ENCODE peak calls at places on chromosomes 7 and 10, in four cellular contexts. K, Q, D and M are unnamed samples.

GRCh38 chr10:96758423-96758822 is 38.1 kb upstream of the PIK3AP1 start:
- DNase-seq in Q (no peak), K (no peak), D (peak; percentile 8), M (no peak)

GRCh38 chr7:47329320-47329926 is 252.5 kb downstream of the TNS3 start:
- DNase-seq in Q (no peak), K (no peak), D (peak; percentile 40), M (no peak)

GRCh38 chr7:77566421-77566820 is 29.3 kb downstream of the PTPN12 start:
- DNase-seq in K (no peak), Q (no peak), D (no peak), M (no peak)

GRCh38 chr7:34073676-34074075 is 168.3 kb downstream of the BMPER start:
- DNase-seq in D (no peak), Q (no peak), K (no peak), M (no peak)

GRCh38 chr10:122126763-122127659 is 138.0 kb downstream of the TACC2 start:
- DNase-seq in Q (no peak), D (peak; percentile 54), K (peak; percentile 70), M (no peak)

GRCh38 chr7:141567465-141567864 is 16.3 kb downstream of the AGK start:
- DNase-seq in D (no peak), Q (no peak), K (no peak), M (no peak)

GRCh38 chr10:48598243-48598935 is 6.5 kb downstream of the ARHGAP22 start:
- DNase-seq in D (no peak), Q (no peak), K (no peak), M (no peak)

GRCh38 chr7:116213361-116214155 is 3.2 kb downstream of the TES start:
- DNase-seq in Q (no peak), K (no peak), D (peak; percentile 46), M (no peak)

GRCh38 chr7:47584128-47584865 is 2.4 kb upstream of the TNS3 start:
- DNase-seq in Q (no peak), D (no peak), K (no peak), M (no peak)

GRCh38 chr7:131190146-131190545 is 137.5 kb upstream of the MKLN1 start:
- DNase-seq in D (no peak), K (no peak), Q (no peak), M (no peak)

GRCh38 chr7:73557108-73557396 is 438 bp downstream of the BCL7B start:
- DNase-seq in D (peak; percentile 95), K (peak; percentile 88), Q (peak; percentile 97), M (peak; percentile 96)

GRCh38 chr7:116315293-116315692 is 105.0 kb downstream of the TES start:
- DNase-seq in Q (no peak), K (no peak), D (peak; percentile 16), M (no peak)

GRCh38 chr10:119509909-119510451 is 32.5 kb downstream of the RGS10 start:
- DNase-seq in K (no peak), D (peak; percentile 76), Q (no peak), M (no peak)

GRCh38 chr10:61992683-61993629 is 91.5 kb downstream of the ARID5B start:
- DNase-seq in Q (peak; percentile 15), D (peak; percentile 67), K (peak; percentile 62), M (peak; percentile 82)

GRCh38 chr10:95260397-95260881 is 30.4 kb downstream of the PDLIM1 start:
- DNase-seq in Q (no peak), K (no peak), D (no peak), M (peak; percentile 50)

GRCh38 chr7:131753620-131754222 is 197.3 kb upstream of the PODXL start:
- DNase-seq in D (no peak), Q (peak; percentile 51), K (no peak), M (no peak)

GRCh38 chr7:69060516-69060915 is 537.8 kb upstream of the AUTS2 start:
- DNase-seq in D (no peak), K (no peak), Q (no peak), M (no peak)

GRCh38 chr7:28570970-28571288 is 158.6 kb downstream of the CREB5 start:
- DNase-seq in K (no peak), Q (no peak), D (no peak), M (no peak)

GRCh38 chr10:78775891-78776290 is 292.9 kb upstream of the ZMIZ1 start:
- DNase-seq in K (peak; percentile 14), Q (no peak), D (no peak), M (no peak)

GRCh38 chr10:51180141-51180540 is 105.9 kb downstream of the PRKG1 start:
- DNase-seq in K (no peak), D (no peak), Q (no peak), M (no peak)

GRCh38 chr7:99762680-99763327 is 21.2 kb downstream of the CYP3A4 start:
- DNase-seq in D (peak; percentile 25), K (no peak), Q (no peak), M (no peak)

GRCh38 chr7:105826143-105826542 is 50.3 kb downstream of the ATXN7L1 start:
- DNase-seq in K (no peak), Q (no peak), D (no peak), M (no peak)

GRCh38 chr10:132467464-132468149 is 70.0 kb upstream of the INPP5A start:
- DNase-seq in K (no peak), Q (peak; percentile 6), D (no peak), M (peak; percentile 65)

GRCh38 chr10:47145290-47145934 is 154.6 kb upstream of the GDF10 start:
- DNase-seq in Q (no peak), D (no peak), K (no peak), M (no peak)

GRCh38 chr7:50504646-50505546 is 54.7 kb upstream of the FIGNL1 start:
- DNase-seq in D (no peak), Q (no peak), K (no peak), M (no peak)

GRCh38 chr10:132971448-132972148 is 29.2 kb upstream of the CFAP46 start:
- DNase-seq in K (no peak), D (no peak), Q (no peak), M (no peak)

GRCh38 chr10:29826221-29826620 is 191.4 kb upstream of the SVIL start:
- DNase-seq in Q (no peak), D (no peak), K (no peak), M (no peak)

GRCh38 chr10:4770766-4771553 is 55.0 kb upstream of the AKR1E2 start:
- DNase-seq in D (no peak), Q (no peak), K (no peak), M (no peak)

GRCh38 chr10:4771554-4772201 is 54.3 kb upstream of the AKR1E2 start:
- DNase-seq in K (no peak), Q (no peak), D (no peak), M (no peak)

GRCh38 chr10:4776234-4776638 is 49.8 kb upstream of the AKR1E2 start:
- DNase-seq in Q (no peak), K (no peak), D (no peak), M (no peak)

GRCh38 chr10:4775808-4776207 is 50.2 kb upstream of the AKR1E2 start:
- DNase-seq in D (no peak), Q (no peak), K (no peak), M (no peak)

DNA sequence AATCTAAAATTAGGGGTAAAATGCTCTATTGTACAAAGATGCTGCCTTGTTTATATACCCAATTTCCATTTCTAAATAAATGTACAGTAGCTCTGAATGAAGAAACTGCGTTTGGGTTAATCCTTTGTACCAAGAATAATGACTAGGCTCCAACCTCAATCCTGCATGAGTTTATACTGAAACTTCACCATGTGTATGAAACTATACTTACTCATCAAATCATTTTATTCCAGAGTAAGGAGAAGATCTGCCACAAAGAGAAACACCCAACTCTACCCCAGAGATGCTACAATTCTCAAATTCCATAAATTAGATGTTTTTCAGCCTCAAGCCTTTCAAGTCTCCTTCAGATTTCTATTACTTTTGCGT is 53.8 kb upstream of the AKR1E2 start:
- DNase-seq in Q (no peak), D (no peak), K (no peak), M (no peak)
- H3K4me1 ChIP-seq in Q (no peaks in the 10 kb centered on the region), D (peaks cover 12% of the 10 kb centered on the region), K (no peaks in the 10 kb centered on the region), M (peaks cover 12% of the 10 kb centered on the region)

GRCh38 chr7:156147104-156147503 is 334.8 kb upstream of the SHH start:
- DNase-seq in K (no peak), D (no peak), Q (no peak), M (no peak)
- H3K4me1 ChIP-seq in K (no peaks in the 10 kb centered on the region), D (no peaks in the 10 kb centered on the region), Q (no peaks in the 10 kb centered on the region), M (no peaks in the 10 kb centered on the region)

GRCh38 chr10:1870491-1870890 is 133.2 kb upstream of the ADARB2 start:
- DNase-seq in Q (no peak), K (no peak), D (no peak), M (no peak)
- H3K4me1 ChIP-seq in Q (no peaks in the 10 kb centered on the region), K (no peaks in the 10 kb centered on the region), D (no peaks in the 10 kb centered on the region), M (no peaks in the 10 kb centered on the region)

GRCh38 chr7:4714161-4714700 is 32.1 kb downstream of the FOXK1 start:
- DNase-seq in Q (no peak), K (no peak), D (no peak), M (no peak)

GRCh38 chr7:4718071-4718470 is 36.0 kb downstream of the FOXK1 start:
- DNase-seq in D (no peak), K (no peak), Q (no peak), M (no peak)

GRCh38 chr7:4714767-4715384 is 32.8 kb downstream of the FOXK1 start:
- DNase-seq in K (no peak), D (no peak), Q (no peak), M (no peak)

GRCh38 chr7:4715385-4715770 is 33.3 kb downstream of the FOXK1 start:
- DNase-seq in Q (no peak), D (peak; percentile 60), K (peak; percentile 61), M (no peak)

GRCh38 chr7:4716946-4717694 is 35.0 kb downstream of the FOXK1 start:
- DNase-seq in K (no peak), D (no peak), Q (no peak), M (no peak)
- H3K4me1 ChIP-seq in K (no peaks in the 10 kb centered on the region), D (peaks cover 34% of the 10 kb centered on the region), Q (no peaks in the 10 kb centered on the region), M (peaks cover 46% of the 10 kb centered on the region)